ENCODE peak calls at places on chromosomes 2 and 18, in ten cellular contexts. One of them, this sample, is unnamed.

GRCh38 chr2:137547842-137548241 is 416.4 kb upstream of the HNMT start:
- DNase-seq in CD8-positive, alpha-beta T cell: no peak
- DNase-seq in fibroblast of lung: no peak
- DNase-seq in nephron progenitor cell: no peak
- DNase-seq in endothelial cell: no peak
- DNase-seq in thyroid gland: no peak
- DNase-seq in AG09319: no peak
- DNase-seq in uterus: no peak
- DNase-seq in GM06990: no peak
- DNase-seq in fibroblast of villous mesenchyme: no peak
- DNase-seq in this sample: no peak

GRCh38 chr2:33412920-33413319 is 63.5 kb upstream of the RASGRP3 start:
- DNase-seq in CD8-positive, alpha-beta T cell: no peak
- DNase-seq in fibroblast of lung: peak
- DNase-seq in nephron progenitor cell: no peak
- DNase-seq in endothelial cell: no peak
- DNase-seq in thyroid gland: no peak
- DNase-seq in AG09319: no peak
- DNase-seq in uterus: no peak
- DNase-seq in GM06990: no peak
- DNase-seq in fibroblast of villous mesenchyme: peak
- DNase-seq in this sample: no peak

GRCh38 chr2:29193681-29194080 is 78.5 kb downstream of the CLIP4 start:
- DNase-seq in CD8-positive, alpha-beta T cell: no peak
- DNase-seq in fibroblast of lung: no peak
- DNase-seq in nephron progenitor cell: no peak
- DNase-seq in endothelial cell: no peak
- DNase-seq in thyroid gland: no peak
- DNase-seq in AG09319: no peak
- DNase-seq in uterus: no peak
- DNase-seq in GM06990: no peak
- DNase-seq in fibroblast of villous mesenchyme: no peak
- DNase-seq in this sample: no peak

GRCh38 chr2:24986397-24986796 is 14.6 kb upstream of the DNAJC27 start:
- DNase-seq in CD8-positive, alpha-beta T cell: no peak
- DNase-seq in fibroblast of lung: no peak
- DNase-seq in nephron progenitor cell: no peak
- DNase-seq in endothelial cell: no peak
- DNase-seq in thyroid gland: peak
- DNase-seq in AG09319: no peak
- DNase-seq in uterus: no peak
- DNase-seq in GM06990: no peak
- DNase-seq in fibroblast of villous mesenchyme: no peak
- DNase-seq in this sample: no peak

GRCh38 chr2:105237045-105237765 is 4.3 kb upstream of the GPR45 start:
- DNase-seq in CD8-positive, alpha-beta T cell: no peak
- DNase-seq in fibroblast of lung: no peak
- DNase-seq in nephron progenitor cell: no peak
- DNase-seq in endothelial cell: no peak
- DNase-seq in thyroid gland: peak
- DNase-seq in AG09319: no peak
- DNase-seq in uterus: no peak
- DNase-seq in GM06990: no peak
- DNase-seq in fibroblast of villous mesenchyme: no peak
- DNase-seq in this sample: no peak

GRCh38 chr2:241288489-241288888 is 27.0 kb downstream of the HDLBP start:
- DNase-seq in CD8-positive, alpha-beta T cell: no peak
- DNase-seq in fibroblast of lung: no peak
- DNase-seq in nephron progenitor cell: no peak
- DNase-seq in endothelial cell: no peak
- DNase-seq in thyroid gland: no peak
- DNase-seq in AG09319: no peak
- DNase-seq in uterus: no peak
- DNase-seq in GM06990: no peak
- DNase-seq in fibroblast of villous mesenchyme: no peak
- DNase-seq in this sample: no peak

GRCh38 chr2:216299588-216299987 is 72.7 kb downstream of the MARCHF4 start:
- DNase-seq in CD8-positive, alpha-beta T cell: no peak
- DNase-seq in fibroblast of lung: peak
- DNase-seq in nephron progenitor cell: no peak
- DNase-seq in endothelial cell: no peak
- DNase-seq in thyroid gland: no peak
- DNase-seq in AG09319: no peak
- DNase-seq in uterus: no peak
- DNase-seq in GM06990: no peak
- DNase-seq in fibroblast of villous mesenchyme: peak
- DNase-seq in this sample: no peak

GRCh38 chr2:64325852-64326577 is 127.9 kb upstream of the LGALSL start:
- DNase-seq in CD8-positive, alpha-beta T cell: peak
- DNase-seq in fibroblast of lung: no peak
- DNase-seq in nephron progenitor cell: no peak
- DNase-seq in endothelial cell: no peak
- DNase-seq in thyroid gland: no peak
- DNase-seq in AG09319: no peak
- DNase-seq in uterus: no peak
- DNase-seq in GM06990: peak
- DNase-seq in fibroblast of villous mesenchyme: no peak
- DNase-seq in this sample: no peak

GRCh38 chr2:20021405-20022009 is 9.0 kb upstream of the MATN3 start:
- DNase-seq in CD8-positive, alpha-beta T cell: no peak
- DNase-seq in fibroblast of lung: no peak
- DNase-seq in nephron progenitor cell: no peak
- DNase-seq in endothelial cell: no peak
- DNase-seq in thyroid gland: no peak
- DNase-seq in AG09319: no peak
- DNase-seq in uterus: no peak
- DNase-seq in GM06990: no peak
- DNase-seq in fibroblast of villous mesenchyme: no peak
- DNase-seq in this sample: no peak

GRCh38 chr2:73730810-73731209 is 6.3 kb downstream of the TPRKB start:
- DNase-seq in CD8-positive, alpha-beta T cell: no peak
- DNase-seq in fibroblast of lung: no peak
- DNase-seq in nephron progenitor cell: no peak
- DNase-seq in endothelial cell: no peak
- DNase-seq in thyroid gland: no peak
- DNase-seq in AG09319: no peak
- DNase-seq in uterus: no peak
- DNase-seq in GM06990: no peak
- DNase-seq in fibroblast of villous mesenchyme: no peak
- DNase-seq in this sample: peak

GRCh38 chr2:66508358-66509071 is 73.6 kb downstream of the MEIS1 start:
- DNase-seq in CD8-positive, alpha-beta T cell: no peak
- DNase-seq in fibroblast of lung: peak
- DNase-seq in nephron progenitor cell: no peak
- DNase-seq in endothelial cell: no peak
- DNase-seq in thyroid gland: no peak
- DNase-seq in AG09319: no peak
- DNase-seq in uterus: no peak
- DNase-seq in GM06990: no peak
- DNase-seq in fibroblast of villous mesenchyme: no peak
- DNase-seq in this sample: no peak

GRCh38 chr2:104790100-104790811 is 63.7 kb upstream of the POU3F3 start:
- DNase-seq in CD8-positive, alpha-beta T cell: no peak
- DNase-seq in fibroblast of lung: no peak
- DNase-seq in nephron progenitor cell: peak
- DNase-seq in endothelial cell: peak
- DNase-seq in thyroid gland: peak
- DNase-seq in AG09319: no peak
- DNase-seq in uterus: no peak
- DNase-seq in GM06990: no peak
- DNase-seq in fibroblast of villous mesenchyme: peak
- DNase-seq in this sample: no peak

GRCh38 chr2:210663574-210663973 is 107.2 kb downstream of the CPS1 start:
- DNase-seq in CD8-positive, alpha-beta T cell: no peak
- DNase-seq in fibroblast of lung: peak
- DNase-seq in nephron progenitor cell: peak
- DNase-seq in endothelial cell: peak
- DNase-seq in thyroid gland: no peak
- DNase-seq in AG09319: no peak
- DNase-seq in uterus: no peak
- DNase-seq in GM06990: no peak
- DNase-seq in fibroblast of villous mesenchyme: peak
- DNase-seq in this sample: no peak

GRCh38 chr18:6616981-6617380 is 112.5 kb upstream of the ARHGAP28 start:
- DNase-seq in CD8-positive, alpha-beta T cell: no peak
- DNase-seq in fibroblast of lung: no peak
- DNase-seq in nephron progenitor cell: no peak
- DNase-seq in endothelial cell: no peak
- DNase-seq in thyroid gland: no peak
- DNase-seq in AG09319: no peak
- DNase-seq in uterus: no peak
- DNase-seq in GM06990: no peak
- DNase-seq in fibroblast of villous mesenchyme: no peak
- DNase-seq in this sample: no peak

GRCh38 chr2:237348281-237348865 is 65.6 kb downstream of the COL6A3 start:
- DNase-seq in CD8-positive, alpha-beta T cell: no peak
- DNase-seq in fibroblast of lung: no peak
- DNase-seq in nephron progenitor cell: no peak
- DNase-seq in endothelial cell: no peak
- DNase-seq in thyroid gland: no peak
- DNase-seq in AG09319: no peak
- DNase-seq in uterus: no peak
- DNase-seq in GM06990: no peak
- DNase-seq in fibroblast of villous mesenchyme: no peak
- DNase-seq in this sample: no peak
- TF ChIP-seq CTCF in CD8-positive, alpha-beta T cell: no peak
- TF ChIP-seq CTCF in fibroblast of lung: no peak
- TF ChIP-seq CTCF in nephron progenitor cell: no peak
- TF ChIP-seq CTCF in endothelial cell: no peak
- TF ChIP-seq CTCF in thyroid gland: no peak
- TF ChIP-seq CTCF in AG09319: no peak
- TF ChIP-seq CTCF in uterus: no peak
- TF ChIP-seq CTCF in GM06990: no peak
- TF ChIP-seq CTCF in fibroblast of villous mesenchyme: no peak
- TF ChIP-seq CTCF in this sample: no peak

GRCh38 chr2:219247678-219248642 is 2.7 kb downstream of the STK16 start:
- DNase-seq in CD8-positive, alpha-beta T cell: peak
- DNase-seq in fibroblast of lung: no peak
- DNase-seq in nephron progenitor cell: no peak
- DNase-seq in endothelial cell: no peak
- DNase-seq in thyroid gland: no peak
- DNase-seq in AG09319: no peak
- DNase-seq in uterus: no peak
- DNase-seq in GM06990: no peak
- DNase-seq in fibroblast of villous mesenchyme: no peak
- DNase-seq in this sample: no peak
- TF ChIP-seq CTCF in CD8-positive, alpha-beta T cell: no peak
- TF ChIP-seq CTCF in fibroblast of lung: no peak
- TF ChIP-seq CTCF in nephron progenitor cell: no peak
- TF ChIP-seq CTCF in endothelial cell: no peak
- TF ChIP-seq CTCF in thyroid gland: no peak
- TF ChIP-seq CTCF in AG09319: no peak
- TF ChIP-seq CTCF in uterus: no peak
- TF ChIP-seq CTCF in GM06990: no peak
- TF ChIP-seq CTCF in fibroblast of villous mesenchyme: no peak
- TF ChIP-seq CTCF in this sample: no peak

GRCh38 chr2:208103616-208104015 is 20.7 kb downstream of the CRYGD start:
- DNase-seq in CD8-positive, alpha-beta T cell: no peak
- DNase-seq in fibroblast of lung: no peak
- DNase-seq in nephron progenitor cell: no peak
- DNase-seq in endothelial cell: no peak
- DNase-seq in thyroid gland: no peak
- DNase-seq in AG09319: no peak
- DNase-seq in uterus: no peak
- DNase-seq in GM06990: no peak
- DNase-seq in fibroblast of villous mesenchyme: no peak
- DNase-seq in this sample: no peak

GRCh38 chr2:208098267-208098666 is 26.1 kb downstream of the CRYGD start:
- DNase-seq in CD8-positive, alpha-beta T cell: no peak
- DNase-seq in fibroblast of lung: no peak
- DNase-seq in nephron progenitor cell: no peak
- DNase-seq in endothelial cell: no peak
- DNase-seq in thyroid gland: no peak
- DNase-seq in AG09319: no peak
- DNase-seq in uterus: no peak
- DNase-seq in GM06990: no peak
- DNase-seq in fibroblast of villous mesenchyme: no peak
- DNase-seq in this sample: no peak

GRCh38 chr2:208097801-208098200 is 26.5 kb downstream of the CRYGD start:
- DNase-seq in CD8-positive, alpha-beta T cell: no peak
- DNase-seq in fibroblast of lung: peak
- DNase-seq in nephron progenitor cell: no peak
- DNase-seq in endothelial cell: no peak
- DNase-seq in thyroid gland: no peak
- DNase-seq in AG09319: no peak
- DNase-seq in uterus: no peak
- DNase-seq in GM06990: no peak
- DNase-seq in fibroblast of villous mesenchyme: no peak
- DNase-seq in this sample: no peak

GRCh38 chr2:208099682-208100081 is 24.6 kb downstream of the CRYGD start:
- DNase-seq in CD8-positive, alpha-beta T cell: no peak
- DNase-seq in fibroblast of lung: no peak
- DNase-seq in nephron progenitor cell: no peak
- DNase-seq in endothelial cell: no peak
- DNase-seq in thyroid gland: no peak
- DNase-seq in AG09319: no peak
- DNase-seq in uterus: no peak
- DNase-seq in GM06990: no peak
- DNase-seq in fibroblast of villous mesenchyme: no peak
- DNase-seq in this sample: no peak

GRCh38 chr2:208101716-208102631 is 22.4 kb downstream of the CRYGD start:
- DNase-seq in CD8-positive, alpha-beta T cell: no peak
- DNase-seq in fibroblast of lung: peak
- DNase-seq in nephron progenitor cell: no peak
- DNase-seq in endothelial cell: no peak
- DNase-seq in thyroid gland: no peak
- DNase-seq in AG09319: no peak
- DNase-seq in uterus: no peak
- DNase-seq in GM06990: no peak
- DNase-seq in fibroblast of villous mesenchyme: peak
- DNase-seq in this sample: no peak
- TF ChIP-seq CTCF in CD8-positive, alpha-beta T cell: no peak
- TF ChIP-seq CTCF in fibroblast of lung: peak
- TF ChIP-seq CTCF in nephron progenitor cell: peak
- TF ChIP-seq CTCF in endothelial cell: no peak
- TF ChIP-seq CTCF in thyroid gland: no peak
- TF ChIP-seq CTCF in AG09319: peak
- TF ChIP-seq CTCF in uterus: no peak
- TF ChIP-seq CTCF in GM06990: no peak
- TF ChIP-seq CTCF in fibroblast of villous mesenchyme: peak
- TF ChIP-seq CTCF in this sample: peak

DNA sequence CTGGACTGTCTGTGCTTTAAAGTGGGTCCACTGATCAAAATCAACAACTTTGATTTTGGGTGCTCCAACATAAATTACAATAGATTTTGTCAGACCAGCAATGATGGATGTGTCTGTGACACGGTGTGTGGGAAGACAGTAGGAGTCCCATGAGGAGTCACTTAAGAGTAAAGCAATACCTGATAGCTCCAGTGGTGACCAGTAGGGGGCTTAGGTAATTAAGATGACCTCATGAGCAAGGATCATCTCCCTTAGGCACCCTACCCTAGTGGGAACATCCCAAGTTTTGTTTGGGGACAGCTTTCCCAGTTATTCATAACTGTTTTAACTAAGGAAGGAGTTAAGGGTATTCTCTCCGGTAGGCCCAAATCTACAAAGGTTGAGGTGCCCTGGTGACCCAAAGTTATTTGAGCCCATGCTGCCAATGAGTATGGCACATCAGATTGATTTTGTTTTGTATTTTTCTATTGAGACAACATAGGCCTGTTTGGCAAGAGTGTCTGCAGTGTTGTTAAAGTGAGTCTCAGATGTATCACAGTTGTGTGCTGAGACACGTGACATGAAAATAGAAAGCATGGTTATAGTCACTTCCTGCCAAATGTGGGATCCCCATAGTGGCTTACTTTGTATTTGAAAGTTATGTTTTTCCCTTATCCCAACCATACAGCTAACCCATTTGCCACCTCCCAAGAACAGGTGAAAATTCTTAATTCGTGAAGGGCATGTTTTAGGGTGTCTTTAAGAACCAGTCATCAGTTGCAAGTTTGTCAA is 1337.6 kb upstream of the SLC39A10 start:
- DNase-seq in CD8-positive, alpha-beta T cell: no peak
- DNase-seq in fibroblast of lung: no peak
- DNase-seq in nephron progenitor cell: no peak
- DNase-seq in endothelial cell: no peak
- DNase-seq in thyroid gland: no peak
- DNase-seq in AG09319: no peak
- DNase-seq in uterus: no peak
- DNase-seq in GM06990: no peak
- DNase-seq in fibroblast of villous mesenchyme: no peak
- DNase-seq in this sample: no peak
- TF ChIP-seq CTCF in CD8-positive, alpha-beta T cell: no peak
- TF ChIP-seq CTCF in fibroblast of lung: no peak
- TF ChIP-seq CTCF in nephron progenitor cell: no peak
- TF ChIP-seq CTCF in endothelial cell: peak
- TF ChIP-seq CTCF in thyroid gland: no peak
- TF ChIP-seq CTCF in AG09319: no peak
- TF ChIP-seq CTCF in uterus: no peak
- TF ChIP-seq CTCF in GM06990: peak
- TF ChIP-seq CTCF in fibroblast of villous mesenchyme: no peak
- TF ChIP-seq CTCF in this sample: peak

This sample was measured in osteocyte.